ENCODE peak calls at places on chromosomes 16 and 17, in five cellular contexts. One of them, this sample, is unnamed.

GRCh38 chr16:56414366-56414765 is 11.0 kb downstream of the AMFR start:
- DNase-seq in hepatocyte: no peak
- DNase-seq in left lung: no peak
- DNase-seq in neural progenitor cell: no peak
- DNase-seq in endodermal cell: no peak
- DNase-seq in this sample: no peak

GRCh38 chr16:80938035-80938927 is 68.4 kb downstream of the CMC2 start:
- DNase-seq in neural progenitor cell: peak; percentile 94
- DNase-seq in hepatocyte: peak; percentile 73
- DNase-seq in left lung: peak; percentile 37
- DNase-seq in endodermal cell: no peak
- DNase-seq in this sample: peak; percentile 5

GRCh38 chr16:69311533-69312388 is 611 bp downstream of the VPS4A start:
- DNase-seq in endodermal cell: peak; percentile 89
- DNase-seq in neural progenitor cell: peak; percentile 60
- DNase-seq in hepatocyte: peak; percentile 63
- DNase-seq in left lung: no peak
- DNase-seq in this sample: peak; percentile 38

GRCh38 chr16:4011225-4011939 is 104.9 kb downstream of the ADCY9 start:
- DNase-seq in hepatocyte: no peak
- DNase-seq in left lung: no peak
- DNase-seq in neural progenitor cell: peak; percentile 34
- DNase-seq in endodermal cell: peak; percentile 77
- DNase-seq in this sample: peak; percentile 54

GRCh38 chr17:48515925-48516900 is 14.6 kb downstream of the HOXB1 start:
- DNase-seq in neural progenitor cell: no peak
- DNase-seq in left lung: no peak
- DNase-seq in endodermal cell: peak; percentile 81
- DNase-seq in hepatocyte: no peak
- DNase-seq in this sample: no peak

GRCh38 chr16:66954097-66954659 is 6.9 kb upstream of the CES3 start:
- DNase-seq in left lung: peak; percentile 72
- DNase-seq in neural progenitor cell: peak; percentile 50
- DNase-seq in endodermal cell: peak; percentile 94
- DNase-seq in hepatocyte: peak; percentile 86
- DNase-seq in this sample: peak; percentile 92

GRCh38 chr17:44976198-44976597 is 8.1 kb upstream of the C1QL1 start:
- DNase-seq in hepatocyte: no peak
- DNase-seq in left lung: no peak
- DNase-seq in endodermal cell: peak; percentile 64
- DNase-seq in neural progenitor cell: no peak
- DNase-seq in this sample: no peak

GRCh38 chr17:60720763-60721531 is 43.3 kb downstream of the BCAS3 start:
- DNase-seq in hepatocyte: peak; percentile 83
- DNase-seq in neural progenitor cell: peak; percentile 72
- DNase-seq in endodermal cell: peak; percentile 70
- DNase-seq in left lung: no peak
- DNase-seq in this sample: peak; percentile 31

GRCh38 chr17:56978441-56979090 is 635 bp downstream of the SCPEP1 start:
- DNase-seq in left lung: no peak
- DNase-seq in endodermal cell: peak; percentile 60
- DNase-seq in neural progenitor cell: no peak
- DNase-seq in hepatocyte: no peak
- DNase-seq in this sample: peak; percentile 23

GRCh38 chr16:68345351-68345810 is 34.6 kb downstream of the PRMT7 start:
- DNase-seq in endodermal cell: no peak
- DNase-seq in left lung: no peak
- DNase-seq in hepatocyte: no peak
- DNase-seq in neural progenitor cell: no peak
- DNase-seq in this sample: no peak

GRCh38 chr16:17345043-17345442 is 125.7 kb downstream of the XYLT1 start:
- DNase-seq in endodermal cell: no peak
- DNase-seq in left lung: no peak
- DNase-seq in hepatocyte: no peak
- DNase-seq in neural progenitor cell: no peak
- DNase-seq in this sample: no peak

GRCh38 chr17:32370426-32370825 is 20.5 kb downstream of the ZNF207 start:
- DNase-seq in endodermal cell: no peak
- DNase-seq in hepatocyte: no peak
- DNase-seq in neural progenitor cell: no peak
- DNase-seq in left lung: no peak
- DNase-seq in this sample: no peak

GRCh38 chr17:58382108-58382884 is 30.3 kb upstream of the SUPT4H1 start:
- DNase-seq in neural progenitor cell: no peak
- DNase-seq in endodermal cell: no peak
- DNase-seq in left lung: no peak
- DNase-seq in hepatocyte: no peak
- DNase-seq in this sample: no peak

GRCh38 chr16:47144559-47144877 is 773 bp upstream of the NETO2 start:
- DNase-seq in neural progenitor cell: no peak
- DNase-seq in hepatocyte: no peak
- DNase-seq in left lung: no peak
- DNase-seq in endodermal cell: no peak
- DNase-seq in this sample: no peak

GRCh38 chr16:58393138-58393504 is 850 bp downstream of the GINS3 start:
- DNase-seq in left lung: no peak
- DNase-seq in neural progenitor cell: peak; percentile 23
- DNase-seq in hepatocyte: no peak
- DNase-seq in endodermal cell: no peak
- DNase-seq in this sample: peak; percentile 58

GRCh38 chr17:83064021-83064731 is 15.2 kb upstream of the METRNL start:
- DNase-seq in endodermal cell: peak; percentile 36
- DNase-seq in hepatocyte: no peak
- DNase-seq in neural progenitor cell: no peak
- DNase-seq in left lung: peak; percentile 30
- DNase-seq in this sample: no peak

GRCh38 chr17:57271821-57272220 is 15.5 kb downstream of the MSI2 start:
- DNase-seq in left lung: no peak
- DNase-seq in hepatocyte: no peak
- DNase-seq in neural progenitor cell: peak; percentile 63
- DNase-seq in endodermal cell: peak; percentile 43
- DNase-seq in this sample: no peak

GRCh38 chr17:76354747-76355310 is 1.1 kb upstream of the PRPSAP1 start:
- DNase-seq in left lung: no peak
- DNase-seq in neural progenitor cell: no peak
- DNase-seq in endodermal cell: peak; percentile 73
- DNase-seq in hepatocyte: no peak
- DNase-seq in this sample: peak; percentile 50

GRCh38 chr16:10944249-10945064 is at the start of gene CLEC16A:
- DNase-seq in hepatocyte: peak; percentile 98
- DNase-seq in neural progenitor cell: peak; percentile 98
- DNase-seq in endodermal cell: peak; percentile 99
- DNase-seq in left lung: peak; percentile 99
- DNase-seq in this sample: peak; percentile 93

GRCh38 chr17:76562734-76563148 is 22.9 kb downstream of the PRCD start:
- DNase-seq in left lung: no peak
- DNase-seq in hepatocyte: no peak
- DNase-seq in endodermal cell: no peak
- DNase-seq in neural progenitor cell: no peak
- DNase-seq in this sample: no peak

GRCh38 chr17:16516594-16517018 is 24.6 kb upstream of the LRRC75A start:
- DNase-seq in left lung: peak; percentile 44
- DNase-seq in neural progenitor cell: peak; percentile 54
- DNase-seq in hepatocyte: peak; percentile 68
- DNase-seq in endodermal cell: peak; percentile 84
- DNase-seq in this sample: peak; percentile 90

GRCh38 chr16:4414187-4414909 is 2.0 kb downstream of the CORO7 start:
- DNase-seq in left lung: no peak
- DNase-seq in endodermal cell: no peak
- DNase-seq in hepatocyte: no peak
- DNase-seq in neural progenitor cell: no peak
- DNase-seq in this sample: peak; percentile 53

GRCh38 chr16:50266337-50267091 is at the start of gene ADCY7:
- DNase-seq in hepatocyte: peak; percentile 83
- DNase-seq in neural progenitor cell: peak; percentile 41
- DNase-seq in left lung: peak; percentile 89
- DNase-seq in endodermal cell: peak; percentile 80
- DNase-seq in this sample: peak; percentile 91

GRCh38 chr17:9472541-9472940 is 103.1 kb downstream of the STX8 start:
- DNase-seq in endodermal cell: no peak
- DNase-seq in neural progenitor cell: no peak
- DNase-seq in hepatocyte: no peak
- DNase-seq in left lung: no peak
- DNase-seq in this sample: peak; percentile 74

GRCh38 chr16:1048442-1049112 is 24.0 kb upstream of the SSTR5 start:
- DNase-seq in neural progenitor cell: peak; percentile 89
- DNase-seq in left lung: no peak
- DNase-seq in hepatocyte: peak; percentile 87
- DNase-seq in endodermal cell: peak; percentile 92
- DNase-seq in this sample: peak; percentile 97

GRCh38 chr16:87705780-87706277 is 60.0 kb downstream of the KLHDC4 start:
- DNase-seq in neural progenitor cell: peak; percentile 42
- DNase-seq in left lung: peak; percentile 57
- DNase-seq in hepatocyte: peak; percentile 42
- DNase-seq in endodermal cell: no peak
- DNase-seq in this sample: no peak

GRCh38 chr17:78257810-78258322 is 26.4 kb downstream of the TMEM235 start:
- DNase-seq in hepatocyte: peak; percentile 76
- DNase-seq in neural progenitor cell: no peak
- DNase-seq in endodermal cell: peak; percentile 79
- DNase-seq in left lung: no peak
- DNase-seq in this sample: no peak

GRCh38 chr17:45841883-45842525 is 2.7 kb upstream of the SPPL2C start:
- DNase-seq in hepatocyte: no peak
- DNase-seq in endodermal cell: no peak
- DNase-seq in left lung: no peak
- DNase-seq in neural progenitor cell: no peak
- DNase-seq in this sample: no peak

DNA sequence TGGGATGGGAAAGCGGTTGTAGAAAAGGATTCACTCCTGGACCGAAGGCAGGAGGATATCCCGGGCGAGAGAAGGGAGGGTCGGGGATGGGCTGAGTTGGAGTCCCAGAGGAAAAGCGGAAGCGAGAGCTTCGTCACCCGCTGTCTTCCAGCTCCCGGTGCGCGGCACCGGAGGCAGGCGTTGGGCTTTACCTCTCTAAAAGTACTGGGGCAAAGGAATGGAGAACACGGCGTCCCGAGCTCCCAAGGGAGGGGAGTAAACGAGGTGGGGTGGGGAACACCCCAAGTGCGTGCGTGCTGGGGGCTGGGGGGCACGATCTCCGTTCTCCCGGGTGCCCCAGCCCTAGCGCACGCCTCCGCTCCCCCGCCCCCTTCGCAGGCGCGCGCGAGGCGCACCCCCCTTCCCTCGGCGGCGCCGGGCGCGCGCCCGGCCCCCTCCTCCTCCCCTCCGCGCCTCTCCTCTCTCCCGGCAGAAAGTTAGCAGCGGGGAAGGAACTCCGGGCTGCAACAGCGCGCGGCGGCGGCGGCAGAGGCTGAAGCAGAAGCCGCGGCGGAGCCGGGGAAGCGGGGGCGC is at the start of gene HS3ST4:
- DNase-seq in neural progenitor cell: peak; percentile 88
- DNase-seq in hepatocyte: peak; percentile 57
- DNase-seq in left lung: no peak
- DNase-seq in endodermal cell: peak; percentile 85
- DNase-seq in this sample: no peak
- H3K27me3 ChIP-seq in neural progenitor cell: peaks cover 67% of the 10 kb centered on the region
- H3K27me3 ChIP-seq in hepatocyte: peaks cover 69% of the 10 kb centered on the region
- H3K27me3 ChIP-seq in left lung: peaks cover 86% of the 10 kb centered on the region
- H3K27me3 ChIP-seq in endodermal cell: peaks cover 50% of the 10 kb centered on the region
- H3K27me3 ChIP-seq in this sample: no peaks in the 10 kb centered on the region

GRCh38 chr16:54239441-54239840 is 47.1 kb downstream of the IRX3 start:
- DNase-seq in hepatocyte: no peak
- DNase-seq in neural progenitor cell: no peak
- DNase-seq in left lung: no peak
- DNase-seq in endodermal cell: no peak
- DNase-seq in this sample: no peak

GRCh38 chr16:54242199-54242598 is 44.4 kb downstream of the IRX3 start:
- DNase-seq in endodermal cell: peak; percentile 87
- DNase-seq in hepatocyte: no peak
- DNase-seq in left lung: no peak
- DNase-seq in neural progenitor cell: peak; percentile 71
- DNase-seq in this sample: peak; percentile 34

GRCh38 chr16:54240180-54241125 is 46.1 kb downstream of the IRX3 start:
- DNase-seq in left lung: no peak
- DNase-seq in endodermal cell: no peak
- DNase-seq in neural progenitor cell: no peak
- DNase-seq in hepatocyte: no peak
- DNase-seq in this sample: no peak

GRCh38 chr16:54244061-54244886 is 42.3 kb downstream of the IRX3 start:
- DNase-seq in neural progenitor cell: no peak
- DNase-seq in left lung: no peak
- DNase-seq in hepatocyte: no peak
- DNase-seq in endodermal cell: peak; percentile 72
- DNase-seq in this sample: no peak

DNA sequence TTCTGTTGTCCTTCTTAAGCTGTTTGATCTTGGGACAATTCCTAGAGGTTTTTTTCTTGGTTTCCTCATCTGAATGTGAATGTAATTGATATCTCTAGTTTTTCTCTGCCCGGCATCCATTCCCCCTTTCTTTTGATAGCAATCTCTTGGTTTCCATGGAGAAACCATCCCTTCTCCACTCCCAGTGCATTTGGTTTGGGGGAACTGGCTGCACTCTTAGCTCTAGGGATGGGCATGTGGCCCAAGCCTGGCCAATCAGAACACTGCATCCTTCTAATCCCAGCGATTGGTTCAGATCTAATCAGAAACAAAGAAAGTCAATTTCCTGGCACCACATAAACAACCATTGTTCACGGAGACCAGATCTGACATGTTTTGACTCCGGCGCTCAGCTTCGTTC is 45.1 kb downstream of the IRX3 start:
- DNase-seq in endodermal cell: no peak
- DNase-seq in neural progenitor cell: no peak
- DNase-seq in left lung: no peak
- DNase-seq in hepatocyte: no peak
- DNase-seq in this sample: no peak
- H3K27ac ChIP-seq in endodermal cell: no peak overlapping the region
- H3K27ac ChIP-seq in neural progenitor cell: no peak overlapping the region
- H3K27ac ChIP-seq in left lung: no peak overlapping the region
- H3K27ac ChIP-seq in hepatocyte: no peak overlapping the region
- H3K27ac ChIP-seq in this sample: no peak overlapping the region

GRCh38 chr16:54197758-54198157 is 88.8 kb downstream of the IRX3 start:
- DNase-seq in endodermal cell: no peak
- DNase-seq in left lung: peak; percentile 11
- DNase-seq in neural progenitor cell: no peak
- DNase-seq in hepatocyte: no peak
- DNase-seq in this sample: no peak
- H3K4me1 ChIP-seq in endodermal cell: no peaks in the 10 kb centered on the region
- H3K4me1 ChIP-seq in left lung: no peaks in the 10 kb centered on the region
- H3K4me1 ChIP-seq in neural progenitor cell: peaks cover 10% of the 10 kb centered on the region
- H3K4me1 ChIP-seq in hepatocyte: peaks cover 6% of the 10 kb centered on the region
- H3K4me1 ChIP-seq in this sample: no peaks in the 10 kb centered on the region

GRCh38 chr16:60203525-60204124 is 1469.5 kb upstream of the GOT2 start:
- DNase-seq in neural progenitor cell: peak; percentile 26
- DNase-seq in left lung: no peak
- DNase-seq in hepatocyte: peak; percentile 14
- DNase-seq in endodermal cell: no peak
- DNase-seq in this sample: peak; percentile 26

GRCh38 chr16:60199154-60199553 is 1465.0 kb upstream of the GOT2 start:
- DNase-seq in neural progenitor cell: peak; percentile 15
- DNase-seq in left lung: no peak
- DNase-seq in endodermal cell: peak; percentile 60
- DNase-seq in hepatocyte: no peak
- DNase-seq in this sample: no peak

GRCh38 chr16:60206511-60206910 is 1472.4 kb upstream of the GOT2 start:
- DNase-seq in endodermal cell: peak; percentile 60
- DNase-seq in hepatocyte: no peak
- DNase-seq in neural progenitor cell: peak; percentile 17
- DNase-seq in left lung: no peak
- DNase-seq in this sample: no peak

GRCh38 chr16:60200161-60200560 is 1466.0 kb upstream of the GOT2 start:
- DNase-seq in left lung: no peak
- DNase-seq in hepatocyte: no peak
- DNase-seq in neural progenitor cell: no peak
- DNase-seq in endodermal cell: no peak
- DNase-seq in this sample: no peak

GRCh38 chr16:60204221-60204620 is 1470.1 kb upstream of the GOT2 start:
- DNase-seq in left lung: no peak
- DNase-seq in hepatocyte: no peak
- DNase-seq in neural progenitor cell: no peak
- DNase-seq in endodermal cell: no peak
- DNase-seq in this sample: no peak
- H3K27me3 ChIP-seq in left lung: no peaks in the 10 kb centered on the region
- H3K27me3 ChIP-seq in hepatocyte: no peaks in the 10 kb centered on the region
- H3K27me3 ChIP-seq in neural progenitor cell: no peaks in the 10 kb centered on the region
- H3K27me3 ChIP-seq in endodermal cell: no peaks in the 10 kb centered on the region
- H3K27me3 ChIP-seq in this sample: no peaks in the 10 kb centered on the region